ENCODE peak calls at places on chromosomes 11 and 22, in four cellular contexts. One of them, this sample, is unnamed.

GRCh38 chr22:41862530-41863266 is 29.8 kb downstream of the SREBF2 start:
- DNase-seq in AG04449: no peak
- DNase-seq in CD8-positive, alpha-beta T cell: no peak
- DNase-seq in activated CD8-positive, alpha-beta memory T cell treated with anti-CD3 and anti-CD28 coated beads for 24 hours: peak; percentile 84
- DNase-seq in this sample: no peak

GRCh38 chr22:31155425-31155824 is 4.6 kb upstream of the RNF185 start:
- DNase-seq in AG04449: peak; percentile 23
- DNase-seq in CD8-positive, alpha-beta T cell: no peak
- DNase-seq in activated CD8-positive, alpha-beta memory T cell treated with anti-CD3 and anti-CD28 coated beads for 24 hours: no peak
- DNase-seq in this sample: peak; percentile 56

GRCh38 chr11:78560066-78560597 is 14.5 kb downstream of the NARS2 start:
- DNase-seq in activated CD8-positive, alpha-beta memory T cell treated with anti-CD3 and anti-CD28 coated beads for 24 hours: no peak
- DNase-seq in AG04449: no peak
- DNase-seq in CD8-positive, alpha-beta T cell: no peak
- DNase-seq in this sample: no peak

GRCh38 chr11:70072471-70073187 is 5.5 kb upstream of the ANO1 start:
- DNase-seq in AG04449: no peak
- DNase-seq in CD8-positive, alpha-beta T cell: no peak
- DNase-seq in activated CD8-positive, alpha-beta memory T cell treated with anti-CD3 and anti-CD28 coated beads for 24 hours: no peak
- DNase-seq in this sample: no peak

GRCh38 chr22:43992331-43992821 is 31.7 kb upstream of the PARVB start:
- DNase-seq in CD8-positive, alpha-beta T cell: no peak
- DNase-seq in activated CD8-positive, alpha-beta memory T cell treated with anti-CD3 and anti-CD28 coated beads for 24 hours: no peak
- DNase-seq in AG04449: peak; percentile 7
- DNase-seq in this sample: peak; percentile 15

GRCh38 chr22:26660961-26661578 is 3.7 kb downstream of the MIAT start:
- DNase-seq in CD8-positive, alpha-beta T cell: no peak
- DNase-seq in activated CD8-positive, alpha-beta memory T cell treated with anti-CD3 and anti-CD28 coated beads for 24 hours: no peak
- DNase-seq in AG04449: no peak
- DNase-seq in this sample: no peak

GRCh38 chr11:112195906-112196305 is 20.6 kb downstream of the BCO2 start:
- DNase-seq in AG04449: no peak
- DNase-seq in activated CD8-positive, alpha-beta memory T cell treated with anti-CD3 and anti-CD28 coated beads for 24 hours: no peak
- DNase-seq in CD8-positive, alpha-beta T cell: no peak
- DNase-seq in this sample: peak; percentile 34

GRCh38 chr11:27934830-27935145 is 173.2 kb downstream of the KIF18A start:
- DNase-seq in activated CD8-positive, alpha-beta memory T cell treated with anti-CD3 and anti-CD28 coated beads for 24 hours: no peak
- DNase-seq in CD8-positive, alpha-beta T cell: no peak
- DNase-seq in AG04449: peak; percentile 93
- DNase-seq in this sample: no peak

GRCh38 chr11:6663794-6664478 is 8.3 kb upstream of the DCHS1 start:
- DNase-seq in AG04449: no peak
- DNase-seq in activated CD8-positive, alpha-beta memory T cell treated with anti-CD3 and anti-CD28 coated beads for 24 hours: no peak
- DNase-seq in CD8-positive, alpha-beta T cell: no peak
- DNase-seq in this sample: no peak

GRCh38 chr11:60973699-60974098 is 2.2 kb downstream of the CD6 start:
- DNase-seq in activated CD8-positive, alpha-beta memory T cell treated with anti-CD3 and anti-CD28 coated beads for 24 hours: no peak
- DNase-seq in CD8-positive, alpha-beta T cell: no peak
- DNase-seq in AG04449: no peak
- DNase-seq in this sample: no peak

GRCh38 chr22:48886604-48887393 is 940.9 kb downstream of the BRD1 start:
- DNase-seq in CD8-positive, alpha-beta T cell: no peak
- DNase-seq in AG04449: no peak
- DNase-seq in activated CD8-positive, alpha-beta memory T cell treated with anti-CD3 and anti-CD28 coated beads for 24 hours: peak; percentile 46
- DNase-seq in this sample: no peak

GRCh38 chr11:33931032-33931431 is 39.2 kb upstream of the LMO2 start:
- DNase-seq in AG04449: no peak
- DNase-seq in CD8-positive, alpha-beta T cell: no peak
- DNase-seq in activated CD8-positive, alpha-beta memory T cell treated with anti-CD3 and anti-CD28 coated beads for 24 hours: no peak
- DNase-seq in this sample: peak; percentile 43

GRCh38 chr11:79030448-79030847 is 410.4 kb downstream of the TENM4 start:
- DNase-seq in CD8-positive, alpha-beta T cell: no peak
- DNase-seq in AG04449: no peak
- DNase-seq in activated CD8-positive, alpha-beta memory T cell treated with anti-CD3 and anti-CD28 coated beads for 24 hours: no peak
- DNase-seq in this sample: no peak

GRCh38 chr11:23226331-23226909 is 366.1 kb upstream of the CCDC179 start:
- DNase-seq in CD8-positive, alpha-beta T cell: no peak
- DNase-seq in activated CD8-positive, alpha-beta memory T cell treated with anti-CD3 and anti-CD28 coated beads for 24 hours: no peak
- DNase-seq in AG04449: peak; percentile 55
- DNase-seq in this sample: no peak

GRCh38 chr11:62546244-62546936 is at the start of gene AHNAK:
- DNase-seq in activated CD8-positive, alpha-beta memory T cell treated with anti-CD3 and anti-CD28 coated beads for 24 hours: peak; percentile 84
- DNase-seq in CD8-positive, alpha-beta T cell: peak; percentile 70
- DNase-seq in AG04449: no peak
- DNase-seq in this sample: peak; percentile 87

GRCh38 chr22:50718352-50718709 is 19.7 kb upstream of the ACR start:
- DNase-seq in CD8-positive, alpha-beta T cell: no peak
- DNase-seq in AG04449: no peak
- DNase-seq in activated CD8-positive, alpha-beta memory T cell treated with anti-CD3 and anti-CD28 coated beads for 24 hours: no peak
- DNase-seq in this sample: no peak

GRCh38 chr22:50595189-50595588 is 5.4 kb upstream of the MAPK8IP2 start:
- DNase-seq in AG04449: no peak
- DNase-seq in CD8-positive, alpha-beta T cell: no peak
- DNase-seq in activated CD8-positive, alpha-beta memory T cell treated with anti-CD3 and anti-CD28 coated beads for 24 hours: no peak
- DNase-seq in this sample: no peak

GRCh38 chr11:116871248-116871647 is 33.8 kb upstream of the APOA1 start:
- DNase-seq in AG04449: no peak
- DNase-seq in CD8-positive, alpha-beta T cell: no peak
- DNase-seq in activated CD8-positive, alpha-beta memory T cell treated with anti-CD3 and anti-CD28 coated beads for 24 hours: no peak
- DNase-seq in this sample: peak; percentile 72